ENCODE peak calls at places on chromosomes 6 and 20, in four cellular contexts. Y is esophagus squamous epithelium, T is cardiac muscle cell, D is osteoblast. X is an unnamed sample.

GRCh38 chr6:137697267-137697938 is 169.7 kb upstream of the TNFAIP3 start:
- DNase-seq in Y (no peak), T (peak; percentile 91), D (peak; percentile 67), X (no peak)

GRCh38 chr20:59004763-59005522 is 2.1 kb downstream of the CTSZ start:
- DNase-seq in Y (peak; percentile 38), T (no peak), D (peak; percentile 91), X (peak; percentile 13)

GRCh38 chr20:24662756-24663399 is 193.4 kb downstream of the SYNDIG1 start:
- DNase-seq in Y (no peak), T (no peak), D (peak; percentile 62), X (no peak)

GRCh38 chr6:114382401-114382800 is 39.6 kb upstream of the HS3ST5 start:
- DNase-seq in Y (no peak), T (no peak), D (no peak), X (no peak)

GRCh38 chr6:88670369-88670768 is 293.0 kb downstream of the RNGTT start:
- DNase-seq in Y (no peak), T (no peak), D (no peak), X (no peak)

GRCh38 chr20:39089029-39089428 is 126.9 kb downstream of the DHX35 start:
- DNase-seq in Y (no peak), T (no peak), D (no peak), X (no peak)

GRCh38 chr6:57256541-57256940 is 34.4 kb upstream of the RAB23 start:
- DNase-seq in Y (no peak), T (no peak), D (no peak), X (no peak)

GRCh38 chr6:161054876-161055275 is 63.3 kb downstream of the MAP3K4 start:
- DNase-seq in Y (no peak), T (no peak), D (no peak), X (no peak)

GRCh38 chr6:18978330-18979128 is 591.4 kb downstream of the RNF144B start:
- DNase-seq in Y (no peak), T (peak; percentile 75), D (no peak), X (no peak)

GRCh38 chr6:97697450-97697849 is 414.4 kb upstream of the MMS22L start:
- DNase-seq in Y (no peak), T (no peak), D (peak; percentile 34), X (no peak)

GRCh38 chr6:28597924-28598323 is 72.2 kb downstream of the GPX5 start:
- DNase-seq in Y (no peak), T (no peak), D (no peak), X (no peak)

GRCh38 chr6:142856857-142857608 is 87.9 kb downstream of the HIVEP2 start:
- DNase-seq in Y (no peak), T (no peak), D (no peak), X (no peak)

GRCh38 chr6:68641172-68641571 is 6.1 kb downstream of the ADGRB3 start:
- DNase-seq in Y (no peak), T (no peak), D (no peak), X (no peak)

GRCh38 chr6:30747300-30747687 is 2.9 kb upstream of the IER3 start:
- DNase-seq in Y (no peak), T (no peak), D (peak; percentile 65), X (no peak)

GRCh38 chr20:21288587-21289370 is 14.4 kb upstream of the XRN2 start:
- DNase-seq in Y (no peak), T (no peak), D (no peak), X (no peak)

GRCh38 chr6:43378631-43379030 is 9.2 kb upstream of the ZNF318 start:
- DNase-seq in Y (no peak), T (no peak), D (no peak), X (no peak)

GRCh38 chr20:47992021-47992467 is 206.8 kb upstream of the SULF2 start:
- DNase-seq in Y (no peak), T (no peak), D (no peak), X (no peak)

GRCh38 chr6:13708679-13709261 is 2.9 kb downstream of the RANBP9 start:
- DNase-seq in Y (no peak), T (no peak), D (no peak), X (no peak)

GRCh38 chr6:166307082-166307980 is 861 bp downstream of the PRR18 start:
- DNase-seq in Y (no peak), T (peak; percentile 47), D (peak; percentile 89), X (no peak)

GRCh38 chr20:45294659-45295058 is 12.0 kb upstream of the RBPJL start:
- DNase-seq in Y (no peak), T (no peak), D (no peak), X (no peak)

GRCh38 chr6:15663057-15663638 is 320 bp upstream of the DTNBP1 start:
- DNase-seq in Y (no peak), T (no peak), D (peak; percentile 99), X (no peak)

GRCh38 chr6:124854338-124854922 is 107.8 kb upstream of the RNF217 start:
- DNase-seq in Y (no peak), T (no peak), D (no peak), X (no peak)

GRCh38 chr6:20633566-20634340 is 99.5 kb downstream of the CDKAL1 start:
- DNase-seq in Y (no peak), T (no peak), D (no peak), X (no peak)

GRCh38 chr6:71533939-71534379 is 245.3 kb downstream of the OGFRL1 start:
- DNase-seq in Y (no peak), T (no peak), D (peak; percentile 83), X (no peak)

GRCh38 chr20:44990425-44990824 is 24.1 kb downstream of the STK4 start:
- DNase-seq in Y (no peak), T (no peak), D (peak; percentile 75), X (no peak)

GRCh38 chr6:142694054-142694453 is 250.9 kb downstream of the HIVEP2 start:
- DNase-seq in Y (no peak), T (no peak), D (no peak), X (no peak)

GRCh38 chr20:10577648-10578047 is 96.2 kb downstream of the JAG1 start:
- DNase-seq in Y (no peak), T (no peak), D (no peak), X (no peak)
- H3K4me1 ChIP-seq in Y (peaks cover 18% of the 10 kb centered on the region), T (peaks cover 10% of the 10 kb centered on the region), D (peaks cover 45% of the 10 kb centered on the region), X (no peaks in the 10 kb centered on the region)

GRCh38 chr20:3045816-3046676 is at the start of gene MRPS26:
- DNase-seq in Y (peak; percentile 28), T (peak; percentile 96), D (peak; percentile 99), X (peak; percentile 41)

GRCh38 chr20:3046677-3047462 is 1.0 kb downstream of the MRPS26 start:
- DNase-seq in Y (no peak), T (no peak), D (no peak), X (no peak)

GRCh38 chr20:3043381-3043780 is at the start of gene GNRH2:
- DNase-seq in Y (no peak), T (no peak), D (no peak), X (no peak)

GRCh38 chr20:3044336-3044965 is 1.0 kb downstream of the GNRH2 start:
- DNase-seq in Y (no peak), T (no peak), D (no peak), X (no peak)

GRCh38 chr20:3045042-3045815 is 623 bp upstream of the MRPS26 start:
- DNase-seq in Y (peak; percentile 44), T (peak; percentile 81), D (peak; percentile 98), X (no peak)
- H3K27ac ChIP-seq in Y (peak overlapping the region; percentile 93), T (peak overlapping the region; percentile 52), D (peak overlapping the region; percentile 80), X (peak overlapping the region; percentile 76)

GRCh38 chr6:39821014-39821738 is 29.0 kb downstream of the DAAM2 start:
- DNase-seq in Y (no peak), T (no peak), D (peak; percentile 65), X (no peak)

GRCh38 chr6:39820553-39820952 is 28.4 kb downstream of the DAAM2 start:
- DNase-seq in Y (no peak), T (no peak), D (no peak), X (no peak)

GRCh38 chr6:39819676-39820075 is 27.5 kb downstream of the DAAM2 start:
- DNase-seq in Y (no peak), T (no peak), D (no peak), X (no peak)

GRCh38 chr6:39823187-39823815 is 31.1 kb downstream of the DAAM2 start:
- DNase-seq in Y (no peak), T (no peak), D (peak; percentile 73), X (no peak)

DNA sequence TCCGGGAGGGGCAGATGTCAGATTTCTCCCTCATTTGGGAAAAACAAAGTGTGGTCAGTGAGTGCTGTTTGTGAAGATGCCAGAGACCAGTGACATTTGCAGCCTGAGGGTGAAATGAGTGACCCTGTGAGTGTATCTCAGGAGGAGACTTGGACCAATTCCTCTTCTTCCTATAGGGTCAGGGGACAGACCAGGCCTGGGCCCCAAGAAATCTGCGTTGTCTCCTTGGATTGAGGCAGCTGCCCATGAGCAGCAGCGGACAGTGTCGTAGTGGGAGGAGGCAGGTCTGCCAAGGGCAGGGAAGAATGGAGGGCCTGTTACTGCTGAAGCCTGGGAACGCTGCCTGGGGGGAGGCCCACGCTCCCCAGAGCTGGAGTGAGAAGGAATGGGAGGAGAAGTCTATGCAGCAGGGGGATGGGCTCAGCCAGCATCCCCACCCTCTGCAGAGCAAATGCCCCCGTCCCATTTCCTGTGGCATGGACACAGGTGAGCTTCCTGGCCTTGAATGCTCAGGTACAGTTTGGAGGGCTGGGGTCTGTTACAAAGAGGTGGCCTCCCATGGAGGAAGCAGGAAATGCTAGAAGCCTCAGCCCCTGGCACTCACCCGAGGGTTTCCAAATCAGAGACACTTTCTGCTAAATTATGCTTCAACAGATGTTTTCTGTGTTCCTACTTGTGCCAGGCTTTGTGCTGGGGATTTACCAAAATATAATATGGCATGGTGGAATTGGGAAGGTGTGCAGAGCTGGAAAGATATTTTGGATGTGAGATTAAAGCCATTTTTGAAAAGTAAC is 29.8 kb downstream of the DAAM2 start:
- DNase-seq in Y (no peak), T (no peak), D (peak; percentile 64), X (no peak)
- H3K4me1 ChIP-seq in Y (peaks cover 38% of the 10 kb centered on the region), T (peaks cover 3% of the 10 kb centered on the region), D (peaks cover 59% of the 10 kb centered on the region), X (no peaks in the 10 kb centered on the region)

GRCh38 chr6:159065751-159066329 is 21.0 kb upstream of the TAGAP start:
- DNase-seq in Y (no peak), T (no peak), D (no peak), X (no peak)
- H3K27ac ChIP-seq in Y (no peak overlapping the region), T (no peak overlapping the region), D (no peak overlapping the region), X (no peak overlapping the region)

DNA sequence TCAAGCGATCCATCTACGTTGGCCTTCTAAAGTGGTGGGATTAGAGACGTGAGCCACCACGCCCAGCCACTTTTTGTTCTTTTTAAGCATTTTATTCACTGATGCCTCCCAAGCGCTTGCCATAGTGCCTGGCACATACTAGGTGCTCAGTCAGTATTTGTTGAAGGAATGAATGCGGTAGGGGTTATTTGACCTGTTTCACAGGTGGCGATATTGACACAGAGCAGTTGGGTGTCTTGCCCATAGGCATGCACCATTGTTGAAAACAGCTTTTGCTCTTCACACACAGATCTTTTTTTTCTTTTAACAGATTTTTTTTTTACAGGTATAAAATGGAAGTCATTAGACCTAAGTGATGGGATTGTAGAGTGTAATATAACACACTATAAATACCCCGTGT is 24.6 kb downstream of the RREB1 start:
- DNase-seq in Y (no peak), T (no peak), D (no peak), X (no peak)
- H3K4me1 ChIP-seq in Y (peaks cover 31% of the 10 kb centered on the region), T (peaks cover 25% of the 10 kb centered on the region), D (peaks cover 15% of the 10 kb centered on the region), X (peaks cover 12% of the 10 kb centered on the region)

DNA sequence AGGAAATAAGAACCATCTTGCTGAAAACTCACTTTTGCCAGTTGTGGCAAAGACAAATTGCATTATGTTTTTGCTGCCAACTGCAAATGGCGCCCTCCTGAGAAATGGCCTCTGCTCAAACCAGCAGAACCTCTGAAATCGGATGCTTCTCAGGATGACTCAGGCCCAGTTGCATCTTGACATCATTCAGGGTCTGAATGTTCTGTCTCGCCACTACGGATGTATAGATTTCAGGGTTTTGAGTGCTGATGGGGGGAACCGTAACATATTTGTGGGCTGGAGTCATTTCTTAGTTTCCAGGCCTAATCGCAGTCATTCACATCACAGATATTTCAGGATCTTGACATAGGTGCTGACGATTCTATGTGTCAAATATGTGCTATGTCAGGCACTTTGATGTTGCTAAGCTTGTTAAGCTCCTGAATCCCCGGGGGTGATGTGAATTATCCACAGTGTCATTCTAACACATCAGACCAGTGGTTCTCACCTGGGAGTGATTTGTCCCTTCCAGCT is 207.1 kb downstream of the NFATC2 start:
- DNase-seq in Y (no peak), T (no peak), D (peak; percentile 92), X (no peak)
- H3K27ac ChIP-seq in Y (no peak overlapping the region), T (no peak overlapping the region), D (peak overlapping the region; percentile 94), X (no peak overlapping the region)